ENCODE peak calls at places on chromosomes 16 and 17, in four cellular contexts. One of them, this sample, is unnamed.
A peak's percentile ranks its signal among the peaks of the same experiment; 100 is the strongest.

GRCh38 chr17:7023576-7024401 is 939 bp downstream of the BCL6B start:
- DNase-seq in A549: peak; percentile 97
- DNase-seq in fibroblast of mammary gland: peak; percentile 89
- DNase-seq in right atrium auricular region: peak; percentile 94
- DNase-seq in this sample: peak; percentile 92

GRCh38 chr17:81160306-81160705 is 5.0 kb upstream of the PVALEF start:
- DNase-seq in A549: no peak
- DNase-seq in fibroblast of mammary gland: no peak
- DNase-seq in right atrium auricular region: peak; percentile 60
- DNase-seq in this sample: no peak

GRCh38 chr17:40307001-40307690 is 1.8 kb upstream of the RARA start:
- DNase-seq in fibroblast of mammary gland: peak; percentile 80
- DNase-seq in A549: no peak
- DNase-seq in right atrium auricular region: no peak
- DNase-seq in this sample: peak; percentile 47

GRCh38 chr17:1847191-1847590 is 17.4 kb downstream of the RPA1 start:
- DNase-seq in right atrium auricular region: no peak
- DNase-seq in fibroblast of mammary gland: no peak
- DNase-seq in A549: no peak
- DNase-seq in this sample: no peak

GRCh38 chr17:48555183-48555615 is 10.3 kb upstream of the HOXB2 start:
- DNase-seq in right atrium auricular region: no peak
- DNase-seq in A549: peak; percentile 93
- DNase-seq in fibroblast of mammary gland: peak; percentile 96
- DNase-seq in this sample: no peak

GRCh38 chr16:81071816-81072215 is 5.2 kb downstream of the C16orf46 start:
- DNase-seq in right atrium auricular region: no peak
- DNase-seq in A549: peak; percentile 18
- DNase-seq in fibroblast of mammary gland: peak; percentile 23
- DNase-seq in this sample: peak; percentile 28

GRCh38 chr16:14399397-14400284 is 230.4 kb downstream of the PARN start:
- DNase-seq in right atrium auricular region: peak; percentile 72
- DNase-seq in fibroblast of mammary gland: peak; percentile 83
- DNase-seq in A549: peak; percentile 92
- DNase-seq in this sample: peak; percentile 66

GRCh38 chr17:54968954-54969400 is 412 bp downstream of the STXBP4 start:
- DNase-seq in right atrium auricular region: no peak
- DNase-seq in fibroblast of mammary gland: peak; percentile 26
- DNase-seq in A549: no peak
- DNase-seq in this sample: peak; percentile 49

GRCh38 chr17:66533572-66533971 is 231.2 kb downstream of the PRKCA start:
- DNase-seq in right atrium auricular region: no peak
- DNase-seq in A549: no peak
- DNase-seq in fibroblast of mammary gland: peak; percentile 51
- DNase-seq in this sample: peak; percentile 92

GRCh38 chr17:10046259-10046658 is 141.2 kb upstream of the RCVRN start:
- DNase-seq in fibroblast of mammary gland: no peak
- DNase-seq in right atrium auricular region: no peak
- DNase-seq in A549: no peak
- DNase-seq in this sample: no peak

GRCh38 chr16:53913082-53913870 is 209.3 kb downstream of the FTO start:
- DNase-seq in right atrium auricular region: peak; percentile 77
- DNase-seq in A549: peak; percentile 18
- DNase-seq in fibroblast of mammary gland: peak; percentile 99
- DNase-seq in this sample: peak; percentile 93

GRCh38 chr17:56160395-56160889 is 7.2 kb downstream of the ANKFN1 start:
- DNase-seq in fibroblast of mammary gland: no peak
- DNase-seq in right atrium auricular region: no peak
- DNase-seq in A549: no peak
- DNase-seq in this sample: no peak

GRCh38 chr16:70454221-70455034 is at the start of gene FCSK:
- DNase-seq in A549: peak; percentile 75
- DNase-seq in fibroblast of mammary gland: peak; percentile 63
- DNase-seq in right atrium auricular region: peak; percentile 72
- DNase-seq in this sample: peak; percentile 64

GRCh38 chr16:27436065-27436464 is 34.1 kb downstream of the IL21R start:
- DNase-seq in fibroblast of mammary gland: no peak
- DNase-seq in right atrium auricular region: no peak
- DNase-seq in A549: no peak
- DNase-seq in this sample: no peak

GRCh38 chr16:11742041-11742535 is 569 bp downstream of the TXNDC11 start:
- DNase-seq in right atrium auricular region: no peak
- DNase-seq in fibroblast of mammary gland: no peak
- DNase-seq in A549: peak; percentile 39
- DNase-seq in this sample: no peak

GRCh38 chr17:68613739-68614298 is 12.7 kb upstream of the FAM20A start:
- DNase-seq in A549: peak; percentile 62
- DNase-seq in right atrium auricular region: peak; percentile 64
- DNase-seq in fibroblast of mammary gland: peak; percentile 75
- DNase-seq in this sample: peak; percentile 50
- TF ChIP-seq CTCF in A549: peak; percentile 46
- TF ChIP-seq CTCF in right atrium auricular region: peak; percentile 49
- TF ChIP-seq CTCF in fibroblast of mammary gland: peak; percentile 93
- TF ChIP-seq CTCF in this sample: peak; percentile 69

GRCh38 chr16:88438084-88438870 is 14.8 kb upstream of the ZFPM1 start:
- DNase-seq in A549: no peak
- DNase-seq in right atrium auricular region: no peak
- DNase-seq in fibroblast of mammary gland: no peak
- DNase-seq in this sample: no peak

GRCh38 chr16:88439706-88440105 is 13.4 kb upstream of the ZFPM1 start:
- DNase-seq in fibroblast of mammary gland: no peak
- DNase-seq in A549: no peak
- DNase-seq in right atrium auricular region: no peak
- DNase-seq in this sample: no peak

GRCh38 chr16:88440111-88440510 is 13.0 kb upstream of the ZFPM1 start:
- DNase-seq in fibroblast of mammary gland: no peak
- DNase-seq in A549: no peak
- DNase-seq in right atrium auricular region: no peak
- DNase-seq in this sample: no peak

GRCh38 chr16:88437367-88437964 is 15.6 kb upstream of the ZFPM1 start:
- DNase-seq in right atrium auricular region: no peak
- DNase-seq in A549: peak; percentile 52
- DNase-seq in fibroblast of mammary gland: peak; percentile 29
- DNase-seq in this sample: no peak

DNA sequence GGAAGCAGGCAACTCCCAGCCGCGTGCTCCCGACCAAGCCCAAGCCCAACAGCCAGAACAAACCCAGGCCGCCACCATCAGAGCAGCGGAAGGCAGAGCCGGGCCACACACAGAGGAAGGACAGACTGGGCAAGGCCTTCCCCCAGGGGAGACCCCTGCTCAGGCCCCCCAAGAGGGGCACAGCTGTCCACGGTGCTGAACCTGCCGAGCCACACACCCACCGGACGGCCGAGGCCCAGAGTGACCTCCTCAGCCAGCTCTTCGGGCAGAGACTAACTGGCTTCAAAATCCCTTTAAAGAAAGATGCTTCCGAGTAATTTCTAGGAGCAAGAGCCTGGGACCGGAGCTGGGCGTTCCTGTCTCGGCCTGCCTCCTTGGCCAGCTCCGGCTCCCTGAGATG is 14.1 kb upstream of the ZFPM1 start:
- DNase-seq in fibroblast of mammary gland: no peak
- DNase-seq in right atrium auricular region: no peak
- DNase-seq in A549: no peak
- DNase-seq in this sample: no peak
- H3K4me3 ChIP-seq in fibroblast of mammary gland: no peak overlapping the region
- H3K4me3 ChIP-seq in right atrium auricular region: no peak overlapping the region
- H3K4me3 ChIP-seq in A549: no peak overlapping the region
- H3K4me3 ChIP-seq in this sample: no peak overlapping the region

GRCh38 chr17:76152580-76152979 is 11.5 kb upstream of the FOXJ1 start:
- DNase-seq in A549: no peak
- DNase-seq in fibroblast of mammary gland: no peak
- DNase-seq in right atrium auricular region: no peak
- DNase-seq in this sample: no peak
- TF ChIP-seq CTCF in A549: no peak
- TF ChIP-seq CTCF in fibroblast of mammary gland: no peak
- TF ChIP-seq CTCF in right atrium auricular region: no peak
- TF ChIP-seq CTCF in this sample: no peak

GRCh38 chr16:9061358-9061813 is 30.1 kb upstream of the HAPSTR1 start:
- DNase-seq in A549: no peak
- DNase-seq in right atrium auricular region: peak; percentile 59
- DNase-seq in fibroblast of mammary gland: peak; percentile 61
- DNase-seq in this sample: no peak
- H3K4me3 ChIP-seq in A549: no peak overlapping the region
- H3K4me3 ChIP-seq in right atrium auricular region: no peak overlapping the region
- H3K4me3 ChIP-seq in fibroblast of mammary gland: no peak overlapping the region
- H3K4me3 ChIP-seq in this sample: no peak overlapping the region

GRCh38 chr17:44384281-44384822 is 5.1 kb downstream of the ITGA2B start:
- DNase-seq in A549: no peak
- DNase-seq in fibroblast of mammary gland: no peak
- DNase-seq in right atrium auricular region: no peak
- DNase-seq in this sample: no peak

GRCh38 chr17:44383861-44384260 is 5.6 kb downstream of the ITGA2B start:
- DNase-seq in right atrium auricular region: no peak
- DNase-seq in A549: no peak
- DNase-seq in fibroblast of mammary gland: no peak
- DNase-seq in this sample: no peak

GRCh38 chr17:44386182-44386525 is 3.3 kb downstream of the ITGA2B start:
- DNase-seq in A549: no peak
- DNase-seq in right atrium auricular region: no peak
- DNase-seq in fibroblast of mammary gland: no peak
- DNase-seq in this sample: no peak

GRCh38 chr17:44384823-44385286 is 4.6 kb downstream of the ITGA2B start:
- DNase-seq in A549: no peak
- DNase-seq in right atrium auricular region: no peak
- DNase-seq in fibroblast of mammary gland: peak; percentile 8
- DNase-seq in this sample: no peak

GRCh38 chr17:44385287-44386181 is 3.9 kb downstream of the ITGA2B start:
- DNase-seq in right atrium auricular region: peak; percentile 75
- DNase-seq in fibroblast of mammary gland: peak; percentile 51
- DNase-seq in A549: peak; percentile 88
- DNase-seq in this sample: peak; percentile 64
- TF ChIP-seq CTCF in right atrium auricular region: no peak
- TF ChIP-seq CTCF in fibroblast of mammary gland: no peak
- TF ChIP-seq CTCF in A549: peak; percentile 31
- TF ChIP-seq CTCF in this sample: peak; percentile 37

DNA sequence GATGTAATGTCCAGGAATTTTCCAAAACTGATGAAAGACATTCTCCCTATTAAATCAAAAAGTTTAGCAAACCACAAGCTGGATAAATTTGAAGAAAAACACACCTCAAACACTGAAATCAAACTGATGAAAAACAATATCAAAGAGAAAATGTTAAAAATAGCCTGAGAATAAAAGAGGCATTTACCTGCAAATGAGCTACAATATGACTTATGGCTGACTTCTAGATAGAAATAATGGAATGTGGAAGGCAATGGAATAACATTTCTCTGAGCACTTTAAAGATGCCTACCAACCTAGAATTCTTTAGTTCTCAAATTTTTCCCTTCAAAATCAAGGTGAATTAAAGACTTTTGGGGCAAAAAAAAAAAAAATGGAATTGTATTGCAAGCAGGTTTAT is 52.4 kb upstream of the HSBP1 start:
- DNase-seq in fibroblast of mammary gland: no peak
- DNase-seq in right atrium auricular region: no peak
- DNase-seq in A549: no peak
- DNase-seq in this sample: no peak
- H3K4me3 ChIP-seq in fibroblast of mammary gland: no peak overlapping the region
- H3K4me3 ChIP-seq in right atrium auricular region: no peak overlapping the region
- H3K4me3 ChIP-seq in A549: no peak overlapping the region
- H3K4me3 ChIP-seq in this sample: no peak overlapping the region